ENCODE peak calls at places on chromosomes 16 and 17, in five cellular contexts. H is heart left ventricle, M is iPS DF 6.9, Z is OCI-LY7, F is fibroblast of lung. Y is an unnamed sample.
A peak's percentile ranks its signal among the peaks of the same experiment; 100 is the strongest.

GRCh38 chr16:81429045-81429521 is 15.5 kb upstream of the CMIP start:
- DNase-seq in H (no peak), M (no peak), Z (peak; percentile 77), F (peak; percentile 56), Y (no peak)

GRCh38 chr17:72120878-72121163 is at the start of gene SOX9:
- DNase-seq in H (peak; percentile 91), M (peak; percentile 83), Z (no peak), F (peak; percentile 97), Y (peak; percentile 87)

GRCh38 chr16:81018496-81018895 is 11.5 kb downstream of the CENPN start:
- DNase-seq in H (no peak), M (no peak), Z (no peak), F (no peak), Y (no peak)

GRCh38 chr16:51393381-51394005 is 242.4 kb upstream of the SALL1 start:
- DNase-seq in H (no peak), M (no peak), Z (no peak), F (peak; percentile 21), Y (no peak)

GRCh38 chr16:29146266-29146665 is 161.4 kb downstream of the LAT start:
- DNase-seq in H (no peak), M (no peak), Z (no peak), F (no peak), Y (no peak)

GRCh38 chr16:57394444-57394843 is 10.1 kb upstream of the CCL17 start:
- DNase-seq in H (no peak), M (no peak), Z (no peak), F (peak; percentile 15), Y (no peak)

GRCh38 chr17:1882836-1883235 is 53.0 kb downstream of the RPA1 start:
- DNase-seq in H (no peak), M (no peak), Z (peak; percentile 55), F (peak; percentile 55), Y (no peak)

GRCh38 chr17:36945959-36946725 is 2.6 kb upstream of the AATF start:
- DNase-seq in H (no peak), M (no peak), Z (no peak), F (no peak), Y (no peak)

GRCh38 chr17:325270-325976 is 27.2 kb downstream of the RPH3AL start:
- DNase-seq in H (no peak), M (no peak), Z (no peak), F (no peak), Y (no peak)

GRCh38 chr17:5585814-5586558 is 1.7 kb upstream of the NLRP1 start:
- DNase-seq in H (no peak), M (no peak), Z (no peak), F (peak; percentile 26), Y (no peak)

GRCh38 chr17:70070297-70071027 is 4.6 kb upstream of the KCNJ16 start:
- DNase-seq in H (no peak), M (no peak), Z (no peak), F (peak; percentile 74), Y (peak; percentile 16)

GRCh38 chr17:16398270-16399267 is 16.8 kb upstream of the TRPV2 start:
- DNase-seq in H (no peak), M (no peak), Z (peak; percentile 81), F (no peak), Y (no peak)

GRCh38 chr16:19876501-19877059 is 8.1 kb downstream of the GPRC5B start:
- DNase-seq in H (peak; percentile 81), M (no peak), Z (no peak), F (no peak), Y (no peak)

GRCh38 chr16:59773330-59773729 is 1039.2 kb upstream of the GOT2 start:
- DNase-seq in H (no peak), M (no peak), Z (no peak), F (no peak), Y (no peak)

GRCh38 chr17:74968361-74968780 is 4.2 kb downstream of the HID1 start:
- DNase-seq in H (no peak), M (no peak), Z (no peak), F (no peak), Y (no peak)

GRCh38 chr16:9970796-9971195 is 211.4 kb downstream of the GRIN2A start:
- DNase-seq in H (no peak), M (no peak), Z (no peak), F (no peak), Y (no peak)

GRCh38 chr17:47778184-47778635 is 43.4 kb downstream of the OSBPL7 start:
- DNase-seq in H (no peak), M (no peak), Z (no peak), F (no peak), Y (no peak)

GRCh38 chr16:67280090-67281015 is 1.0 kb downstream of the PLEKHG4 start:
- DNase-seq in H (no peak), M (no peak), Z (no peak), F (no peak), Y (no peak)

GRCh38 chr16:1444730-1445517 is 568 bp upstream of the CCDC154 start:
- DNase-seq in H (no peak), M (no peak), Z (no peak), F (no peak), Y (no peak)

GRCh38 chr16:85384831-85385462 is 228.2 kb upstream of the GSE1 start:
- DNase-seq in H (no peak), M (no peak), Z (no peak), F (no peak), Y (no peak)

GRCh38 chr16:19071811-19072777 is 4.7 kb downstream of the COQ7 start:
- DNase-seq in H (peak; percentile 40), M (peak; percentile 52), Z (peak; percentile 67), F (peak; percentile 61), Y (no peak)

GRCh38 chr16:78281115-78281514 is 181.7 kb downstream of the WWOX start:
- DNase-seq in H (no peak), M (no peak), Z (no peak), F (no peak), Y (no peak)

GRCh38 chr17:40038882-40039513 is 15.2 kb downstream of the MED24 start:
- DNase-seq in H (peak; percentile 80), M (no peak), Z (no peak), F (peak; percentile 91), Y (peak; percentile 66)

GRCh38 chr17:49764559-49765180 is 739 bp upstream of the FAM117A start:
- DNase-seq in H (no peak), M (no peak), Z (no peak), F (no peak), Y (no peak)

GRCh38 chr17:49760909-49761558 is 2.9 kb downstream of the FAM117A start:
- DNase-seq in H (no peak), M (no peak), Z (no peak), F (no peak), Y (no peak)

GRCh38 chr17:49762148-49762941 is 1.6 kb downstream of the FAM117A start:
- DNase-seq in H (no peak), M (no peak), Z (peak; percentile 50), F (no peak), Y (no peak)

GRCh38 chr17:49766918-49767530 is 3.1 kb upstream of the FAM117A start:
- DNase-seq in H (no peak), M (no peak), Z (no peak), F (no peak), Y (no peak)

DNA sequence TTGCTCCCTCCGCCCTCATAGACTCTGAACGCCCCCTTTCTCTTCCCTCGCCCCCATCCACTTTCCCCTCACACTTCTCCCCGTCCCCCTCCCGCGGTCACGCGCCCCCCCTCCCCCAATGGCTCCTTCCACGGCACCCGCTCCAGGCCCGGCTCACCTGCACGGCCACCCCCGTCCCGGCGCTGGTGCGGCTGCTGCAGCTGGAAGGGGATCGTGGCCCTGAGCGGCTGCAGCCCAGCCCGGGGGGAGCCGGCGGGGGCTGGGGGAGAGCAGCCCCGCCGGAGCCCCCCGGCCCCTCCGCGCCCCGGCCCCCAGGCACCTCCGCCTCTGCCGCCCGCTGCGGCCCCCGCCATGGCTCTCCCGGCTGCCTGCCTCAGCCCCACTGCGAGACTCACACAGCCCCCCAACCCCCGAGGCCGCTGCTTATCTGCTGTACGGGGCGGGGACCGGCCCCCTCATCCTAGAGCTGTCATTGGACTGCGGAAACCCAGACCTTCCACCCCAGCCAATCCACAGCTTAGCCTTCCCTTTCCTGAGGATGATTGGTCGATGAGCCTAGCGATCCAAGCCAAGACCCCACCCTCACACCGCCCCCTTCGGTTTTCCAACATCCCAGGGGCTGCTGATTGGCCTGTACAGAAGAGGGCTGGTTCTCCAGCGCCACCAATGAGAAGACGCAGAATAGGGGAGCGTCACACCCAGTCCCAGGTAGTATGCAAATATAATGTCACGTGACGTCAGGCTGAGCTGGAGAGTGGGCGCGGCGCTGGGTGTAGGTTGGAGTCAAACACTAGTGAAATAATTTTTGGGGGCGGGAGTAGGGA is at the start of gene FAM117A:
- DNase-seq in H (peak; percentile 97), M (peak; percentile 99), Z (peak; percentile 99), F (peak; percentile 96), Y (peak; percentile 89)
- H3K27ac ChIP-seq in H (peak within 1 kb of the TSS; percentile 84), M (no peak within 1 kb of the TSS), Z (peak within 1 kb of the TSS; percentile 79), F (no peak within 1 kb of the TSS), Y (no peak within 1 kb of the TSS)

GRCh38 chr17:50177983-50178834 is 12.4 kb downstream of the SGCA start:
- DNase-seq in H (peak; percentile 88), M (no peak), Z (peak; percentile 73), F (peak; percentile 97), Y (peak; percentile 92)
- H3K4me3 ChIP-seq in H (no peak overlapping the region), M (peak overlapping the region; percentile 4), Z (no peak overlapping the region), F (no peak overlapping the region), Y (peak overlapping the region; percentile 4)

GRCh38 chr16:54210437-54211081 is 76.0 kb downstream of the IRX3 start:
- DNase-seq in H (no peak), M (no peak), Z (no peak), F (no peak), Y (no peak)
- H3K27ac ChIP-seq in H (no peak overlapping the region), M (no peak overlapping the region), Z (no peak overlapping the region), F (no peak overlapping the region), Y (no peak overlapping the region)

DNA sequence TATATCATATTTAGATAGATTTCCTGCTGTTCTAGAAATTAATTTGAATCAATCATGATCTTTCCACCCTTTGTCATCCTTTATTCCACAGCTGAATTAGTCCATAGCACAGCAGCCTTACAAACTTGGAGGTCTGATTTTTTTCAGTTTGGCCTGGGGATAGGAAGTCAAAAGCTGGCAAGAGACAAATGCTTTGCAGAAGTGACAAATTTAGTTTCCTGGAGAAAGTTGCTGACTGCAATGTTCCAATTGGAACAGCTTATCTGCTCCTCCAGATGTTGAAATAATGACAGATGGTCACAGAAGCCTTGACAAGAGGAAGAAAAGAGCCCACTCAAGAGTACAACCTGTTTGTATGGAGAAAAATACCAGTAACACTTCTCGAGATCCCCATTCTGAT is 1276.1 kb upstream of the CDH8 start:
- DNase-seq in H (no peak), M (no peak), Z (no peak), F (no peak), Y (no peak)
- H3K4me3 ChIP-seq in H (no peak overlapping the region), M (no peak overlapping the region), Z (no peak overlapping the region), F (no peak overlapping the region), Y (no peak overlapping the region)

GRCh38 chr17:3659541-3660111 is 8.8 kb downstream of the TAX1BP3 start:
- DNase-seq in H (peak; percentile 63), M (no peak), Z (no peak), F (peak; percentile 94), Y (peak; percentile 45)
- H3K27ac ChIP-seq in H (peak overlapping the region; percentile 82), M (no peak overlapping the region), Z (no peak overlapping the region), F (peak overlapping the region; percentile 72), Y (peak overlapping the region; percentile 69)

GRCh38 chr17:19579192-19579668 is 45.6 kb downstream of the SLC47A1 start:
- DNase-seq in H (no peak), M (no peak), Z (no peak), F (no peak), Y (no peak)

GRCh38 chr17:19578545-19578944 is 44.9 kb downstream of the SLC47A1 start:
- DNase-seq in H (no peak), M (no peak), Z (no peak), F (no peak), Y (no peak)

GRCh38 chr17:19574956-19575355 is 41.3 kb downstream of the SLC47A1 start:
- DNase-seq in H (no peak), M (no peak), Z (no peak), F (no peak), Y (no peak)

GRCh38 chr17:19583871-19584270 is 50.2 kb downstream of the SLC47A1 start:
- DNase-seq in H (no peak), M (no peak), Z (no peak), F (no peak), Y (no peak)

GRCh38 chr17:19579867-19580565 is 46.4 kb downstream of the SLC47A1 start:
- DNase-seq in H (no peak), M (no peak), Z (no peak), F (no peak), Y (no peak)
- H3K4me3 ChIP-seq in H (peak overlapping the region; percentile 39), M (peak overlapping the region; percentile 42), Z (no peak overlapping the region), F (no peak overlapping the region), Y (no peak overlapping the region)